ENCODE peak calls at places on chromosomes 6 and 20, in five cellular contexts. T, X, Q, L and K are unnamed samples.

GRCh38 chr6:16334671-16335070 is 96.3 kb downstream of the GMPR start:
- DNase-seq in T (no peak), X (peak), Q (peak), L (peak), K (no peak)

GRCh38 chr20:61438285-61438684 is 186.2 kb downstream of the CDH4 start:
- DNase-seq in T (no peak), X (no peak), Q (no peak), L (no peak), K (no peak)

GRCh38 chr20:17571153-17571527 is 1.3 kb downstream of the DSTN start:
- DNase-seq in T (no peak), X (no peak), Q (no peak), L (no peak), K (no peak)

GRCh38 chr20:15742627-15743026 is 830.6 kb downstream of the KIF16B start:
- DNase-seq in T (no peak), X (no peak), Q (no peak), L (no peak), K (no peak)

GRCh38 chr20:35901678-35902544 is 52.4 kb downstream of the SCAND1 start:
- DNase-seq in T (peak), X (peak), Q (peak), L (peak), K (peak)

GRCh38 chr6:101086473-101086872 is 205.3 kb upstream of the ASCC3 start:
- DNase-seq in T (no peak), X (no peak), Q (no peak), L (no peak), K (no peak)

GRCh38 chr6:163438940-163439335 is 24.4 kb downstream of the QKI start:
- DNase-seq in T (no peak), X (peak), Q (peak), L (no peak), K (no peak)

GRCh38 chr20:47311967-47312681 is 44.4 kb downstream of the ZMYND8 start:
- DNase-seq in T (no peak), X (no peak), Q (no peak), L (no peak), K (no peak)

GRCh38 chr6:111573118-111573883 is 32.4 kb downstream of the TRAF3IP2 start:
- DNase-seq in T (peak), X (peak), Q (no peak), L (no peak), K (no peak)

GRCh38 chr20:61454053-61454452 is 202.0 kb downstream of the CDH4 start:
- DNase-seq in T (no peak), X (peak), Q (no peak), L (no peak), K (no peak)

GRCh38 chr6:31620586-31621319 is at the start of gene PRRC2A:
- DNase-seq in T (no peak), X (no peak), Q (peak), L (no peak), K (no peak)

GRCh38 chr6:150345786-150346185 is 23.0 kb upstream of the IYD start:
- DNase-seq in T (no peak), X (no peak), Q (no peak), L (peak), K (no peak)

GRCh38 chr6:90226257-90226656 is 70.4 kb downstream of the BACH2 start:
- DNase-seq in T (no peak), X (peak), Q (no peak), L (no peak), K (peak)

GRCh38 chr20:46715292-46715756 is 5.9 kb downstream of the SLC2A10 start:
- DNase-seq in T (peak), X (peak), Q (peak), L (peak), K (peak)

GRCh38 chr6:31610891-31611425 is 4.1 kb upstream of the AIF1 start:
- DNase-seq in T (no peak), X (no peak), Q (no peak), L (no peak), K (no peak)

GRCh38 chr6:147852772-147853171 is 344.3 kb downstream of the SAMD5 start:
- DNase-seq in T (no peak), X (no peak), Q (no peak), L (no peak), K (no peak)

GRCh38 chr6:27829453-27830211 is 82.6 kb downstream of the OR2B2 start:
- DNase-seq in T (no peak), X (peak), Q (no peak), L (no peak), K (no peak)

GRCh38 chr20:40262219-40262618 is 426.8 kb downstream of the MAFB start:
- DNase-seq in T (no peak), X (peak), Q (no peak), L (no peak), K (no peak)

GRCh38 chr6:2237001-2237400 is 8.4 kb downstream of the GMDS start:
- DNase-seq in T (peak), X (peak), Q (no peak), L (peak), K (peak)

GRCh38 chr6:89311853-89312531 is 3.1 kb downstream of the GABRR2 start:
- DNase-seq in T (peak), X (peak), Q (peak), L (no peak), K (no peak)

GRCh38 chr20:58855506-58856314 is 3.2 kb downstream of the GNAS start:
- DNase-seq in T (no peak), X (no peak), Q (no peak), L (peak), K (no peak)

GRCh38 chr20:4065405-4065841 is 50.1 kb upstream of the RNF24 start:
- DNase-seq in T (no peak), X (peak), Q (no peak), L (no peak), K (peak)

GRCh38 chr6:6810727-6811126 is 222.2 kb downstream of the LY86 start:
- DNase-seq in T (no peak), X (no peak), Q (no peak), L (no peak), K (no peak)

GRCh38 chr6:90650041-90650948 is 63.4 kb upstream of the MAP3K7 start:
- DNase-seq in T (no peak), X (no peak), Q (no peak), L (no peak), K (no peak)

GRCh38 chr6:35624341-35625070 is 64.2 kb downstream of the FKBP5 start:
- DNase-seq in T (no peak), X (peak), Q (no peak), L (peak), K (no peak)

GRCh38 chr6:125361868-125362267 is 60.1 kb upstream of the HDDC2 start:
- DNase-seq in T (no peak), X (no peak), Q (no peak), L (no peak), K (no peak)

GRCh38 chr6:130161627-130162404 is 60.9 kb downstream of the SAMD3 start:
- DNase-seq in T (no peak), X (peak), Q (no peak), L (no peak), K (no peak)

GRCh38 chr6:2324166-2324953 is 79.0 kb upstream of the GMDS start:
- DNase-seq in T (no peak), X (no peak), Q (no peak), L (no peak), K (no peak)

GRCh38 chr6:27157461-27158315 is 89.8 kb upstream of the PRSS16 start:
- DNase-seq in T (peak), X (peak), Q (peak), L (peak), K (peak)

GRCh38 chr20:56778765-56779195 is 149.7 kb downstream of the TFAP2C start:
- DNase-seq in T (peak), X (peak), Q (peak), L (no peak), K (no peak)

DNA sequence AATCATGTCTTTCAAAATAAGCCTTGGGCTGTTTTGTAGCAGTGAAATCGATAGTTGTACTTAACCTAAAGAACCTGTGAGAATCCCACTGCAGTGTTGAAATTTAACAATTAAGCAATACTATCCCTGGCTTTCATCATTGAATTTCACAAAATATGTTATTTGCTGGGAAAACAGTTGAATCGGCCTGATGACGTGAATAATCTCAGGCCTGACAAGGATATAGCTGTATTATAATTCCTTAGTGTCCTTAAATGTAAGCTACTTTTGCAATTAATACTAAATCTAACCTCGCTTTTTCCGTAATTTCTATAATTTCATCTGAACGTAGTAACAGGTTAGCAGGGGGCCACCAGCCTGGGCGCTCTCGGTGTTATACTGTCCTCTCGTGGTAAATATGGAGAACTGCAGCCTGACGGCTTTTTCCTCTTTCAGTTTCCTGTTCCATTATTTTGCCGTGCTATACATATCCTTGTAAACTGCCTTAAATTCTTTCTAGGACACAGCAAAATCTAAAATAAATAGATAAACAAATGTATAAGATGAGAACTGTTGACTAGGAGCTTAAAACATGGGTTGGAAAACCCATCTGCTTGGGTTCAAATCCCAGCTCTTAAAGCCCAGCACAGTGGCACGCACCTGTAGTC is 24.0 kb downstream of the MTFR2 start:
- DNase-seq in T (no peak), X (peak), Q (peak), L (peak), K (no peak)
- H3K4me3 ChIP-seq in T (no peak), X (peak), Q (peak), L (peak), K (no peak)

DNA sequence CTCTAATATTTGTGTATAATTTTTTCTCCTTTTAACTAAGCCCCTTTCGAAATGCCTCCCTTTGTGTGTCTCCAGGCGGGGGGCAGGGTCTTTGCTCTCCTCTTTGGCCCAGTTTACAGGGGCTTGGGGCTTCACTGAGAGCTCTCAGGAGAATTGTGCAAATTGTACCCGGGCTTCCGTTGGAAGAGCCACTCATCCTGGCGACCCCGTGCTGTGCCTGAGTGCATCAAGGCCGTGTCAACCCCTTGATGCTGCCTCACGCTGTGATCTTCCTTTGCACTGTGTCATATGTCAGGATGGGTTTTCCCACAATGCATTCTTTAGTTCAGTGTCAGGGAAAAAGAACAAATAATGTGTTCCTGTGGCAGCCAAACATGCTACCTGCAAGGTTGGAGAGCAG is 118.0 kb upstream of the POU3F2 start:
- DNase-seq in T (no peak), X (no peak), Q (no peak), L (no peak), K (no peak)
- H3K4me3 ChIP-seq in T (no peak), X (no peak), Q (no peak), L (no peak), K (no peak)

GRCh38 chr6:134447423-134447822 is 129.5 kb upstream of the SGK1 start:
- DNase-seq in T (no peak), X (no peak), Q (no peak), L (no peak), K (no peak)

GRCh38 chr6:134449004-134449403 is 131.1 kb upstream of the SGK1 start:
- DNase-seq in T (no peak), X (no peak), Q (no peak), L (no peak), K (no peak)

GRCh38 chr6:134447883-134448387 is 130.0 kb upstream of the SGK1 start:
- DNase-seq in T (peak), X (no peak), Q (no peak), L (no peak), K (peak)

GRCh38 chr6:134446228-134446848 is 128.4 kb upstream of the SGK1 start:
- DNase-seq in T (no peak), X (no peak), Q (no peak), L (no peak), K (no peak)

GRCh38 chr6:134446901-134447300 is 129.0 kb upstream of the SGK1 start:
- DNase-seq in T (no peak), X (no peak), Q (no peak), L (no peak), K (no peak)
- H3K4me3 ChIP-seq in T (no peak), X (no peak), Q (no peak), L (no peak), K (no peak)

DNA sequence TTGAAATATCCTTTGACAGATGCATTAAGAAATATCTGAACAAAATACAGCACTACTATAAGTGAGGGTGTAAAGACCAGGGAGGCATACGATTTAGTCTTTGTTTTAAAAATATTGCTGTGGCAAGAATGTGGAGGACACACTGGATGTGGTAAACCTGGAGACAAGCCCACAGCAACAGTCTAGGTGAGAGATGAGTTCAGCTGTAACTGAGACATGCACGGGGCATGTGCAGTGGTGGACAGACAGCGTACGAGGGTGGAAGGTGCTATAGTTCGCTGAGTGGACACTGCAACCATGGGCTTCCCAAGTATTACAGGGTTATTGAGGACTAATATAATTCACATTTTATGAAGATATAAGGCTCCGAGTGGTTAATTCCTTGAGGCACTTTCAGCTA is 1.8 kb downstream of the NANP start:
- DNase-seq in T (no peak), X (no peak), Q (no peak), L (no peak), K (no peak)
- H3K4me3 ChIP-seq in T (peak), X (peak), Q (peak), L (peak), K (no peak)

GRCh38 chr20:1335961-1336698 is 7.2 kb upstream of the SDCBP2 start:
- DNase-seq in T (no peak), X (no peak), Q (no peak), L (no peak), K (no peak)
- H3K4me3 ChIP-seq in T (no peak), X (no peak), Q (no peak), L (no peak), K (no peak)

GRCh38 chr6:14458669-14459266 is 341.2 kb downstream of the CD83 start:
- DNase-seq in T (peak), X (peak), Q (no peak), L (no peak), K (peak)
- H3K4me3 ChIP-seq in T (no peak), X (no peak), Q (no peak), L (no peak), K (no peak)

GRCh38 chr20:2693996-2694471 is 1.5 kb downstream of the EBF4 start:
- DNase-seq in T (no peak), X (no peak), Q (no peak), L (no peak), K (no peak)
- H3K4me3 ChIP-seq in T (no peak), X (no peak), Q (peak), L (no peak), K (no peak)